ENCODE peak calls at places on chromosomes 6 and 20, in nine cellular contexts. A is esophagus squamous epithelium; J is SJSA1; S is HepG2; E is CD8-positive, alpha-beta T cell; Y is GM23248; Z is body of pancreas; F is lung; I is iPS DF 6.9. B is an unnamed sample.

GRCh38 chr20:10253750-10254149 is 35.1 kb downstream of the SNAP25 start:
- DNase-seq in F (no peak), I (no peak), Z (no peak), A (no peak), Y (no peak), S (no peak), E (no peak), J (no peak), B (no peak)

GRCh38 chr20:47031821-47032220 is 137.2 kb downstream of the EYA2 start:
- DNase-seq in A (no peak), I (no peak), S (no peak), F (no peak), J (no peak), Y (no peak), Z (no peak), E (no peak), B (no peak)

GRCh38 chr6:35092362-35093117 is 48.6 kb downstream of the TCP11 start:
- DNase-seq in J (peak; percentile 91), I (no peak), Y (peak; percentile 80), A (no peak), E (no peak), S (no peak), F (peak; percentile 25), Z (no peak), B (peak; percentile 53)

GRCh38 chr20:25465398-25465797 is 57.9 kb downstream of the GINS1 start:
- DNase-seq in J (no peak), F (no peak), I (no peak), Y (no peak), S (no peak), Z (no peak), E (no peak), A (no peak), B (no peak)

GRCh38 chr6:156434795-156435190 is 342.4 kb upstream of the ARID1B start:
- DNase-seq in I (no peak), J (no peak), E (no peak), Z (no peak), F (no peak), S (no peak), Y (no peak), A (no peak), B (no peak)

GRCh38 chr6:133115960-133116359 is 125.2 kb upstream of the EYA4 start:
- DNase-seq in S (no peak), I (no peak), F (no peak), Z (no peak), J (no peak), E (no peak), A (no peak), Y (no peak), B (no peak)

GRCh38 chr6:158474961-158475343 is 84.9 kb upstream of the TMEM181 start:
- DNase-seq in Y (peak; percentile 42), I (no peak), E (no peak), F (no peak), A (no peak), J (no peak), Z (peak; percentile 17), S (peak; percentile 20), B (no peak)

GRCh38 chr6:133504761-133505160 is 263.6 kb downstream of the EYA4 start:
- DNase-seq in A (no peak), I (no peak), Z (no peak), J (no peak), E (no peak), Y (no peak), S (no peak), F (no peak), B (no peak)

GRCh38 chr6:63014290-63014689 is 197.0 kb upstream of the FKBP1C start:
- DNase-seq in J (no peak), A (no peak), Z (no peak), E (no peak), Y (no peak), F (no peak), I (no peak), S (no peak), B (no peak)

GRCh38 chr20:32072168-32072721 is 20.2 kb downstream of the HCK start:
- DNase-seq in E (no peak), A (no peak), I (no peak), Y (no peak), F (no peak), Z (no peak), S (no peak), J (no peak), B (no peak)

GRCh38 chr20:46991850-46992639 is 97.4 kb downstream of the EYA2 start:
- DNase-seq in Y (no peak), I (no peak), Z (no peak), J (no peak), S (no peak), E (no peak), F (no peak), A (no peak), B (no peak)

GRCh38 chr20:52889225-52889624 is 82.9 kb upstream of the TSHZ2 start:
- DNase-seq in I (no peak), S (no peak), E (no peak), Z (peak; percentile 25), Y (peak; percentile 84), F (no peak), A (no peak), J (no peak), B (no peak)

GRCh38 chr6:90005048-90005827 is 111.0 kb downstream of the GJA10 start:
- DNase-seq in F (no peak), S (no peak), J (no peak), Y (no peak), A (no peak), Z (no peak), I (no peak), E (no peak), B (peak; percentile 61)

GRCh38 chr6:130167655-130168054 is 55.1 kb downstream of the SAMD3 start:
- DNase-seq in S (no peak), Z (no peak), F (no peak), I (no peak), Y (peak; percentile 39), A (no peak), E (no peak), J (no peak), B (no peak)

GRCh38 chr20:61959301-61959700 is 106.4 kb downstream of the TAF4 start:
- DNase-seq in Z (peak; percentile 4), S (no peak), A (no peak), Y (peak; percentile 28), E (no peak), F (no peak), I (peak; percentile 47), J (peak; percentile 41), B (no peak)

GRCh38 chr20:48159156-48159971 is 374.1 kb upstream of the SULF2 start:
- DNase-seq in Y (no peak), A (no peak), S (no peak), J (no peak), I (no peak), E (no peak), F (no peak), Z (no peak), B (no peak)
- H3K9me3 ChIP-seq in Y (no peaks in the 10 kb centered on the region), A (no peaks in the 10 kb centered on the region), S (peaks cover 12% of the 10 kb centered on the region), J (peaks cover 15% of the 10 kb centered on the region), I (no peaks in the 10 kb centered on the region), E (no peaks in the 10 kb centered on the region), F (no peaks in the 10 kb centered on the region), Z (no peaks in the 10 kb centered on the region), B (peaks cover 7% of the 10 kb centered on the region)

DNA sequence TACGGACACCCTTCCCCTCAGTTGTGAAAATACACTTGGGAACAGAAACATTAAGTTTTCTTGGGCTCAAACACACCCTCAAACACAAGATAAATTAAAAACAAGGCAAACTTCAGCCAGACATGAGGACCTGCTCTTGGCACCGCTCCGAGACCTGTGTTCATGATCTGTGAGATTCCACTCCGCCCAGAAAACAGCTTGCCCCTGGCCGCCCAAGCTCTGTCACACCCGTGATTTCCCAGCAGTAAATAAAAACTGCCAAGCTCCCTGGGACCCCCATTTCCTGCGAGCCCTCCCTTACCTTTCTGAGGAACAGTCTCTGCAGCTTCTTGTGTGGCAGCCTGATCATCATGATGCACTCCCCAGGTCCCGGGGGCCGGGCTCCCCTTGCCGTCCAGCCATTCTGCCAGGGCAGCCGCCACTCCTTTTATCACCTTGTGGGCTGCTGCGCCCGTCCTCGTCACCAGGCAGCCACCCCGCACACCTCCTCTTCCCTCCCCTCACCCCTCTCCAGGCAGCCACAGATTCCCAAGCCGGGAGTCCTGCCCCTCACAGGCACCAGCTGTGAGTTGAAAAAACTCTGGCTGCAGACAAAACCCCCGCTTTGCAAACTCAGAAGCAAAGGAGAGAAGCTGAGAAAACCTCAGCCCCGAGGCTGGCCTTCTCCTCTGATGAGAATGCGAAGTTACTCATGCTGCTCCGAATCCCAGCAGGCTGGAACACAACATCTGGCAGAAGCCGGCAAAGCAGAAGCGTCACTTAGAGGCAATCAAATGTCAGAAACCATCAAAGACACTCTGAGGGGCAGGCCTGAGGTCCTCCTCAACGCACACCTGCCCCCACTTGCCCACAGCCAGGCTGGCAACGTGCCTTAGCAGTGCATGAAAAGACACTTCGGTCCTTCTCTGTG is 130.4 kb upstream of the RPS6KA2 start:
- DNase-seq in I (no peak), F (no peak), A (no peak), J (no peak), S (no peak), Y (peak; percentile 75), E (no peak), Z (no peak), B (no peak)
- H3K4me3 ChIP-seq in I (no peak overlapping the region), F (no peak overlapping the region), A (peak overlapping the region; percentile 13), J (no peak overlapping the region), S (no peak overlapping the region), Y (peak overlapping the region; percentile 51), E (no peak overlapping the region), Z (no peak overlapping the region), B (no peak overlapping the region)

DNA sequence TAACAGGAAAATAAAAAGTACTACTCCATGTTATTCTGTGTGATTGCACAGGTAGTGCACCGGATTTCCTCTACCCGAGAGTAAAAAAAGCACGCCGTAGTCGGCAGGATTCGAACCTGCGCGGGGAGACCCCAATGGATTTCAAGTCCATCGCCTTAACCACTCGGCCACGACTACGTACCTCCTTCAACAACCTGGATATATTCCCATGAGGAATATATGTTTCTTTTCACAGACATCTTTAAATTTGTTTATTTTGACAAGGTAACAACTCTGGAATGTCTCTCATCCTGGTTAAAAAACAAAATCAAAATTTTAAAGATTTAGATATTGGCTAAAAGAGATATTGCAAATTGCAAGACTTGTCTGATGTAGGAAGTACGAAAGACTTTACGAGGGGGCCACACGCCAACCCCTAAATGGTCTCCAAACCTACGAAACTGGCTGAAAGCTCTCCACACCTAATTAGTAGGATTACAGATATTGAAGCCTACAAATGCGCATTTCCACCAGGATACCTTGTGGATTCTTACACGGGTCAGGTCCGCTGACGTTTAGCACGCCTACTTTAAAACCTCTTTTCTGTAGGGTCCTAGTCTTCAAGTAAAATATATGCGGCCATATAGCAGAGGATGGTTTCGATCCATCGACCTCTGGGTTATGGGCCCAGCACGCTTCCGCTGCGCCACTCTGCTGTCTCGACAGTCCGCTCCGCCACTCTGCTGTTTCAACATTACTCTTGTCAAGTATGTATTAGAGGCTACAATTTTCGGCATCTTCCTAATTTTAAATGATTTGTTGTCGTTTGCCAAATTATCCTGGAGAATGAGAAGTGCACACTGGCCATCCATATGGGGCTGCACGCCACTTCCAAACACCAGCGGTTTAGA is 52.3 kb upstream of the BTN3A2 start:
- DNase-seq in F (peak; percentile 76), S (peak; percentile 92), E (peak; percentile 81), J (peak; percentile 88), Y (peak; percentile 84), I (no peak), A (no peak), Z (peak; percentile 80), B (peak; percentile 84)
- H3K9me3 ChIP-seq in F (no peaks in the 10 kb centered on the region), S (no peaks in the 10 kb centered on the region), E (no peaks in the 10 kb centered on the region), J (no peaks in the 10 kb centered on the region), Y (no peaks in the 10 kb centered on the region), I (no peaks in the 10 kb centered on the region), A (no peaks in the 10 kb centered on the region), Z (no peaks in the 10 kb centered on the region), B (no peaks in the 10 kb centered on the region)

GRCh38 chr6:75492769-75493168 is 831 bp downstream of the FILIP1 start:
- DNase-seq in J (no peak), E (no peak), F (no peak), S (no peak), A (no peak), Z (no peak), Y (no peak), I (no peak), B (no peak)
- H3K4me3 ChIP-seq in J (no peak overlapping the region), E (no peak overlapping the region), F (no peak overlapping the region), S (no peak overlapping the region), A (peak overlapping the region; percentile 43), Z (no peak overlapping the region), Y (no peak overlapping the region), I (no peak overlapping the region), B (peak overlapping the region; percentile 80)